ENCODE peak calls at places on chromosome 4, in six cellular contexts. M is spleen; C is SJSA1; W is CD4-positive, alpha-beta T cell; D is suprapubic skin; L is left lung. N is an unnamed sample.
A peak's percentile ranks its signal among the peaks of the same experiment; 100 is the strongest.

GRCh38 chr4:119228406-119228805 is 15.9 kb downstream of the USP53 start:
- DNase-seq in L (no peak), W (no peak), M (no peak), C (no peak), D (no peak), N (no peak)

GRCh38 chr4:3303840-3304715 is 11.3 kb downstream of the RGS12 start:
- DNase-seq in C (no peak), W (no peak), D (peak; percentile 56), L (no peak), M (peak; percentile 32), N (no peak)

GRCh38 chr4:7852568-7853185 is 87.0 kb downstream of the AFAP1 start:
- DNase-seq in D (no peak), L (no peak), M (no peak), C (peak; percentile 75), W (no peak), N (no peak)

GRCh38 chr4:156946508-156947197 is 24.9 kb downstream of the PDGFC start:
- DNase-seq in M (no peak), W (no peak), C (peak; percentile 89), L (no peak), D (no peak), N (no peak)

GRCh38 chr4:184568770-184569169 is 80.5 kb downstream of the CASP3 start:
- DNase-seq in D (no peak), M (no peak), W (no peak), L (no peak), C (no peak), N (no peak)

GRCh38 chr4:1518997-1519700 is 112.9 kb upstream of the NKX1-1 start:
- DNase-seq in L (no peak), C (no peak), M (peak; percentile 72), D (no peak), W (no peak), N (no peak)

GRCh38 chr4:154205471-154205870 is 286.1 kb downstream of the DCHS2 start:
- DNase-seq in M (no peak), D (no peak), W (no peak), L (no peak), C (no peak), N (no peak)

GRCh38 chr4:73676881-73677323 is 56.7 kb upstream of the RASSF6 start:
- DNase-seq in M (no peak), W (no peak), D (no peak), L (no peak), C (peak; percentile 37), N (no peak)

GRCh38 chr4:153799708-153800074 is 10.8 kb upstream of the SFRP2 start:
- DNase-seq in L (no peak), C (no peak), D (no peak), M (no peak), W (no peak), N (no peak)

GRCh38 chr4:140118931-140119640 is 34.9 kb downstream of the MAML3 start:
- DNase-seq in C (no peak), W (no peak), L (no peak), D (no peak), M (no peak), N (no peak)

GRCh38 chr4:183369073-183369472 is 46.8 kb upstream of the CLDN24 start:
- DNase-seq in W (no peak), L (no peak), M (no peak), C (no peak), D (peak; percentile 14), N (no peak)

GRCh38 chr4:141057582-141057981 is 75.7 kb downstream of the RNF150 start:
- DNase-seq in W (no peak), L (no peak), D (no peak), C (no peak), M (no peak), N (no peak)

GRCh38 chr4:19711871-19712270 is 539.8 kb upstream of the SLIT2 start:
- DNase-seq in M (no peak), D (no peak), W (no peak), C (peak; percentile 92), L (no peak), N (no peak)

GRCh38 chr4:113447695-113448265 is 313.8 kb downstream of the CAMK2D start:
- DNase-seq in D (no peak), L (peak; percentile 41), M (no peak), C (no peak), W (no peak), N (no peak)

GRCh38 chr4:104531390-104531789 is 36.7 kb upstream of the CXXC4 start:
- DNase-seq in C (no peak), M (no peak), L (no peak), D (no peak), W (no peak), N (no peak)

GRCh38 chr4:151942971-151943370 is 182.2 kb upstream of the GATB start:
- DNase-seq in M (no peak), C (no peak), L (no peak), D (no peak), W (no peak), N (no peak)

GRCh38 chr4:18022572-18023039 is 1.1 kb upstream of the LCORL start:
- DNase-seq in M (no peak), C (no peak), W (no peak), D (no peak), L (no peak), N (no peak)

GRCh38 chr4:53637348-53637747 is 46.1 kb upstream of the LNX1 start:
- DNase-seq in D (no peak), C (no peak), W (no peak), M (no peak), L (no peak), N (no peak)

GRCh38 chr4:142402925-142403324 is 443.2 kb downstream of the INPP4B start:
- DNase-seq in L (no peak), C (peak; percentile 11), M (no peak), D (no peak), W (no peak), N (no peak)

GRCh38 chr4:22129454-22130075 is 181.0 kb upstream of the KCNIP4 start:
- DNase-seq in M (no peak), C (peak; percentile 0), W (no peak), D (no peak), L (no peak), N (no peak)

GRCh38 chr4:48832571-48832970 is 1.7 kb downstream of the OCIAD1 start:
- DNase-seq in D (no peak), C (no peak), L (no peak), M (no peak), W (no peak), N (no peak)

GRCh38 chr4:142567199-142567598 is 278.9 kb downstream of the INPP4B start:
- DNase-seq in L (no peak), M (peak; percentile 75), D (no peak), C (no peak), W (peak; percentile 53), N (no peak)

DNA sequence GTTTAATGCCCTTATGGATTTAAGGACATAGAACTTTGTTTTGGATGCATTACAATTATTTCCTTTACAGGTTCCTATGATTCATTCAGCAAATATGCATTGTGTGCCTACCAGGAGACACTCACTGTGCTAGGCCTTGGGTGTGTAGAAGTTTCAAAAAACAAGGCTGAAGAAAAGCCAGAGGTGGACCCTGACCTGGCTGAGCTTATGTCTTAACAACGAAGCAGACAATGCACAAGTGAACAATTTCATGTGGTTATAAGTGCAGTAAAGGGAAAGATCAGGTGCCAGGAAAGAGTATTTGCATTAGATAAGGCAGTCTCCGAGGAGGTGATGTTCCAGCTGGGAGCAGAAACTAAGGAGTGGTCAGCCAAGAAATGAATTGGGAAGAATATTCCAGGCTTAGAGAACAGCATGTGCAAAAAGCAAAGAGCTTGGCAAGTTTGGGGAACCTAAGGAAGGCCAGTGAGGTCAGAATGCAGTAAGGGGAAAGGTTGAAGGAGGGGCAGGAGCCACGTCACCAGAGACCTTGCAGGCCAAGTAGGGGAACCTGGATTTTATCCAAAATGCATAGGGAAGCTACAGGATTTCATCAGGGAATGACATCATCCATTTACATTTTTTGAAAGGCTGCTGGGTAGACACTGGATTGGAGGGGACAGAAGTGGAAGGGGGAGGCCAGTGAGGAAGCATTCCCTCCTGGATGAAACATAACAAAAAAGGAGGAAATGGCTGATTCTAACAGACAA is 193.6 kb downstream of the SOWAHB start:
- DNase-seq in C (peak; percentile 59), M (no peak), W (no peak), L (no peak), D (no peak), N (no peak)
- H3K27ac ChIP-seq in C (peak overlapping the region; percentile 61), M (peak overlapping the region; percentile 21), W (no peak overlapping the region), L (peak overlapping the region; percentile 72), D (peak overlapping the region; percentile 2), N (no peak overlapping the region)

DNA sequence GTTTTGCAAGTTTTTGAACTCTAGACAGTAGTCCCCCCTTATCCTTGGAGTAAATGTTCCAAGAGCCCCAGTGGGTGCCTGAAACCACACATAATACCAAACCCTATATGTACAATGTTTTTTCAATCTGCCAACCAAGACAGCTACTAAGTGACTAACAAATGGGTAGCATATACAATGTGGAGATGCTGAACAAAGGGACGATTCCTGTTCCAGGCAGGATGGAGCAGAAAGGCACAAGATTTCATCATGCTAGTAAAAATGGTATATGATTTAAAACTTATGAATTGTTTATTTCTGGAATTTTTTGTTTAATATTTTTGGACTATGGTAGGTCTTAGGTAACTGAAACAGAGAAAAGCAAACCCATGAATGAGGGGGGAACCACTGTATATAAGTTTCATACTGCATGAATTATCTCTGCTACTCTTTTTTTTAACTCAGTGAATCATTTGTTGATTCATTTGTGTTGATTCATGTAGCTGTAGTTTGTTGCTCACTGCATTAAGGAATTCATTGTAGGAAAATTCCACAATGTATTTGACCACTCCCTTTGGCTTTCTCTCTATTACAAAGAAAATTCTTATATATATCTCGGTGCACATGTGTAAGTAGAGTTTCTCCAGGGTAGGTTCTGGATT is 21.9 kb upstream of the ANXA3 start:
- DNase-seq in C (peak; percentile 72), L (no peak), D (no peak), W (no peak), M (no peak), N (no peak)
- H3K27ac ChIP-seq in C (peak overlapping the region; percentile 88), L (no peak overlapping the region), D (no peak overlapping the region), W (no peak overlapping the region), M (no peak overlapping the region), N (no peak overlapping the region)

GRCh38 chr4:86975927-86976326 is 41.1 kb downstream of the AFF1 start:
- DNase-seq in C (no peak), L (no peak), M (no peak), W (no peak), D (no peak), N (no peak)

GRCh38 chr4:86974481-86975050 is 39.8 kb downstream of the AFF1 start:
- DNase-seq in D (no peak), W (no peak), C (no peak), M (no peak), L (no peak), N (no peak)

GRCh38 chr4:86971355-86971683 is 36.5 kb downstream of the AFF1 start:
- DNase-seq in C (no peak), D (no peak), M (no peak), L (no peak), W (no peak), N (no peak)

GRCh38 chr4:86972997-86973396 is 38.2 kb downstream of the AFF1 start:
- DNase-seq in C (no peak), D (no peak), W (no peak), M (no peak), L (peak; percentile 72), N (no peak)

GRCh38 chr4:86973668-86974067 is 38.9 kb downstream of the AFF1 start:
- DNase-seq in L (no peak), D (no peak), M (no peak), C (no peak), W (no peak), N (no peak)
- H3K27ac ChIP-seq in L (no peak overlapping the region), D (peak overlapping the region; percentile 82), M (no peak overlapping the region), C (no peak overlapping the region), W (no peak overlapping the region), N (no peak overlapping the region)

DNA sequence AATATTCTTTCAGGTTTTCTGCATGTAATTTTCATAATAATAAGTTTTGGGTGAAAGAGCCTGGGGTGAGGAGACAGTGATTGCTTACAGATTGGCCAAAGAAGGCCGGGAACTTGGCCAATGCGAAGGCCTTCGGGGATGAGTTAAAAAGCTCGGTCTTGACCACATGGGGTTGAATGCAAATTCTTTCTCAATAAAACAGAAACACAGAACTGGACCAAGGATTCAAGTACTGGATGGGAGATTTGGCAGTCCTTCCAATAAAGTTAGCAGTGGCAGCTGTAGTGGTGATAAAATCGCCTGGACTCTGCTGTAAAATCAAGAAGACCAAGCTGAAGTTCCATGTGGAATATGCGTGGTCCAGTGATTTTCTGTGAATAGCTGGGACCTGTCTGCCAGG is 282.2 kb upstream of the KLF3 start:
- DNase-seq in L (no peak), D (no peak), C (no peak), W (no peak), M (no peak), N (no peak)
- H3K27ac ChIP-seq in L (no peak overlapping the region), D (no peak overlapping the region), C (no peak overlapping the region), W (no peak overlapping the region), M (no peak overlapping the region), N (no peak overlapping the region)

N was measured in substantia nigra.